ENCODE peak calls at places on chromosomes 3 and 15, in six cellular contexts. U, L, D, I, C and X are unnamed samples. For H3K4me1 and H3K9me3, the result is how much of the 10 kb centered on the place peaks cover.

GRCh38 chr15:67186688-67187087 is 67.8 kb downstream of the AAGAB start:
- DNase-seq in C (no peak), L (no peak), U (no peak), I (no peak), D (no peak), X (no peak)

GRCh38 chr3:45387636-45388348 is 584 bp upstream of the LARS2 start:
- DNase-seq in I (no peak), U (no peak), L (no peak), C (no peak), D (peak), X (no peak)

GRCh38 chr3:190229632-190230424 is 92.4 kb downstream of the CLDN1 start:
- DNase-seq in C (no peak), I (no peak), L (no peak), U (peak), D (peak), X (no peak)

GRCh38 chr3:50806806-50807205 is 132.1 kb downstream of the DOCK3 start:
- DNase-seq in C (no peak), U (no peak), D (no peak), I (no peak), L (no peak), X (no peak)

GRCh38 chr3:30112904-30113484 is 493.4 kb upstream of the TGFBR2 start:
- DNase-seq in D (peak), L (no peak), C (no peak), I (no peak), U (peak), X (no peak)

GRCh38 chr15:78671626-78672211 is 30.7 kb upstream of the CHRNB4 start:
- DNase-seq in L (no peak), U (no peak), D (no peak), I (no peak), C (no peak), X (no peak)

GRCh38 chr15:27492021-27492621 is 521.1 kb downstream of the GABRG3 start:
- DNase-seq in L (no peak), I (no peak), C (no peak), D (no peak), U (no peak), X (no peak)

GRCh38 chr3:8301977-8302589 is 199.5 kb upstream of the LMCD1 start:
- DNase-seq in C (no peak), D (peak), I (no peak), U (peak), L (no peak), X (no peak)

GRCh38 chr3:36416660-36417059 is 36.4 kb downstream of the STAC start:
- DNase-seq in D (no peak), C (no peak), L (no peak), U (no peak), I (no peak), X (no peak)

GRCh38 chr15:101020451-101020850 is 101.3 kb downstream of the LRRK1 start:
- DNase-seq in D (no peak), L (no peak), U (no peak), C (no peak), I (no peak), X (no peak)

GRCh38 chr3:5891721-5892120 is 704.2 kb downstream of the EDEM1 start:
- DNase-seq in L (no peak), U (no peak), I (no peak), D (no peak), C (no peak), X (no peak)

GRCh38 chr15:42059661-42060476 is 34.5 kb downstream of the PLA2G4D start:
- DNase-seq in C (peak), D (peak), I (no peak), L (no peak), U (peak), X (peak)

GRCh38 chr15:101664303-101664913 is 12.2 kb upstream of the TM2D3 start:
- DNase-seq in D (no peak), I (no peak), L (no peak), U (peak), C (no peak), X (no peak)

GRCh38 chr15:25624504-25625172 is 185.8 kb upstream of the UBE3A start:
- DNase-seq in D (no peak), L (no peak), U (no peak), C (peak), I (no peak), X (no peak)

GRCh38 chr3:192482391-192482790 is 244.9 kb downstream of the FGF12 start:
- DNase-seq in L (no peak), I (no peak), D (no peak), U (no peak), C (no peak), X (no peak)

GRCh38 chr3:56952846-56953245 is 107.6 kb upstream of the SPATA12 start:
- DNase-seq in I (no peak), C (no peak), L (no peak), D (no peak), U (no peak), X (no peak)

GRCh38 chr3:134796313-134797079 is 1.4 kb downstream of the EPHB1 start:
- DNase-seq in U (peak), C (no peak), L (no peak), I (no peak), D (no peak), X (no peak)

GRCh38 chr15:101206173-101206572 is 45.7 kb downstream of the CHSY1 start:
- DNase-seq in U (no peak), D (no peak), I (no peak), L (no peak), C (no peak), X (no peak)

GRCh38 chr3:12345584-12346494 is 57.0 kb downstream of the PPARG start:
- DNase-seq in C (no peak), D (no peak), U (no peak), I (no peak), L (no peak), X (no peak)
- H3K4me1 ChIP-seq in C (under half), D (under half), U (half or more), I (under half), L (under half), X (under half)

DNA sequence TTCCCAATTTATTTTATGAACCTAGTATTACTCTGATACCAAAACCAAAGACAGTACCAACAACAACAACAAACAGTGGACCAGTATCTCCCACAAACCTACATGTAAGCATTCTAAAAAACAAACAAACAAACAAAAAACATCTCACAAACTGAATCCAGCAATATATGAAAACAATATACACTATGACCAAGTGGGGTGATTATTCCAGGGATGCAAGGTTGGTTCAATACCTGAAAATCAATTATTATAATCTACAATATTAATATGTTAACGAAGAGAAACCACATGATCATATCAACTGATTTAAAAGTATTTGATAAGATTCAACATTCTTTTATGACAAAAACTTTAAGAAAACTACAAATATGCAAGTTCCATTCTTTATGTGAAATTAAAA is 391.3 kb downstream of the MAGI1 start:
- DNase-seq in L (no peak), I (no peak), U (no peak), C (no peak), D (no peak), X (no peak)
- H3K9me3 ChIP-seq in L (under half), I (under half), U (under half), C (under half), D (under half), X (under half)

GRCh38 chr3:1055870-1056269 is 37.0 kb upstream of the CNTN6 start:
- DNase-seq in D (no peak), I (no peak), C (no peak), U (no peak), L (no peak), X (no peak)
- H3K4me3 ChIP-seq in D (no peak), I (no peak), C (no peak), U (no peak), L (no peak), X (no peak)

GRCh38 chr3:77411334-77411733 is 371.4 kb downstream of the ROBO2 start:
- DNase-seq in D (no peak), L (no peak), U (no peak), I (no peak), C (no peak), X (no peak)
- H3K4me1 ChIP-seq in D (under half), L (under half), U (under half), I (under half), C (under half), X (under half)

GRCh38 chr15:98834976-98835375 is 172.6 kb downstream of the PGPEP1L start:
- DNase-seq in L (no peak), C (no peak), D (no peak), I (no peak), U (no peak), X (no peak)

GRCh38 chr15:98835889-98836288 is 171.7 kb downstream of the PGPEP1L start:
- DNase-seq in U (no peak), C (no peak), D (no peak), I (no peak), L (no peak), X (no peak)

GRCh38 chr15:98826658-98827057 is 178.3 kb downstream of the IGF1R start:
- DNase-seq in I (no peak), C (no peak), U (no peak), D (no peak), L (no peak), X (no peak)

GRCh38 chr15:98824595-98824994 is 176.3 kb downstream of the IGF1R start:
- DNase-seq in D (no peak), L (no peak), C (no peak), U (no peak), I (no peak), X (no peak)

GRCh38 chr15:98830034-98830634 is 177.5 kb downstream of the PGPEP1L start:
- DNase-seq in D (no peak), U (no peak), L (no peak), I (no peak), C (no peak), X (no peak)
- H3K9me3 ChIP-seq in D (under half), U (half or more), L (half or more), I (under half), C (half or more), X (under half)

GRCh38 chr3:178703268-178703975 is 167.2 kb downstream of the KCNMB2 start:
- DNase-seq in D (no peak), U (peak), I (no peak), L (no peak), C (no peak), X (no peak)
- H3K4me3 ChIP-seq in D (no peak), U (no peak), I (no peak), L (no peak), C (no peak), X (no peak)

GRCh38 chr3:20042331-20042730 is 2.1 kb downstream of the KAT2B start:
- DNase-seq in U (no peak), I (no peak), C (no peak), L (no peak), D (no peak), X (no peak)
- H3K4me1 ChIP-seq in U (under half), I (half or more), C (under half), L (under half), D (half or more), X (half or more)

GRCh38 chr3:40690696-40691597 is 166.2 kb downstream of the ZNF621 start:
- DNase-seq in C (peak), I (peak), D (no peak), L (peak), U (no peak), X (no peak)

GRCh38 chr3:40695848-40696247 is 171.1 kb downstream of the ZNF621 start:
- DNase-seq in C (no peak), I (no peak), L (no peak), U (no peak), D (no peak), X (no peak)

DNA sequence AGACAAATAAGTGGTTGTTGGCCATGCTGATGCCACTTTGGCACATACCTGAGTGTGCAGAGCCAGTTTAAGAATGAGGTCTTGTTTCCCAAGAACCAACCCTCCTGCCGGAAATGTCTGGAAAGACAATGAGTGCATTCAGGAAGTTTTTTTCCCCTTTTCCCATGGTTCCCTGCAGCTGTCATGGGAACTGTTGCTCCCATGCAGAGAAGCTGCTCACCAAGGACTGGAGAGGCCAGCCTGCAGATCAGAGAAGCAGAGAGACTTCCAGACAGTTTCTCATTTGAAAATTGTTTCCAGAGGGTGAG is 166.8 kb downstream of the ZNF621 start:
- DNase-seq in L (no peak), I (no peak), U (no peak), C (no peak), D (no peak), X (no peak)
- H3K9me3 ChIP-seq in L (under half), I (under half), U (under half), C (under half), D (under half), X (under half)

GRCh38 chr3:52023860-52024764 is 28.4 kb upstream of the RPL29 start:
- DNase-seq in I (no peak), D (no peak), U (no peak), L (no peak), C (no peak), X (no peak)
- H3K4me3 ChIP-seq in I (peak), D (no peak), U (no peak), L (peak), C (peak), X (no peak)

GRCh38 chr15:85587707-85588441 is 206.9 kb downstream of the KLHL25 start:
- DNase-seq in L (no peak), D (no peak), U (peak), C (no peak), I (no peak), X (no peak)
- H3K4me1 ChIP-seq in L (half or more), D (under half), U (half or more), C (half or more), I (half or more), X (under half)